ENCODE peak calls at places on chromosomes 11 and 22, in ten cellular contexts. I is lung; Y is stimulated activated naive CD4-positive, alpha-beta T cell treated with Interleukin-2 at 50 U/mL for 16 hours; G is head of caudate nucleus; S is iris pigment epithelial cell; M is stimulated activated CD4-positive, alpha-beta T cell treated with anti-CD3 and anti-CD28 coated beads, Interleukin-1b, Interleukin-23, amount 100 ng/mL, for 1 hour; J is amniotic stem cell; O is T-helper 9 cell; Q is HFFc6; X is PC-3. T is an unnamed sample.

GRCh38 chr11:35247863-35248262 is 108.9 kb downstream of the CD44 start:
- DNase-seq in I (no peak), Y (no peak), G (no peak), S (no peak), M (no peak), J (no peak), O (no peak), Q (no peak), X (no peak), T (no peak)

GRCh38 chr22:24460418-24461089 is 33.2 kb downstream of the ADORA2A start:
- DNase-seq in I (no peak), Y (no peak), G (no peak), S (peak; percentile 40), M (no peak), J (no peak), O (no peak), Q (no peak), X (no peak), T (no peak)

GRCh38 chr22:35314161-35314942 is 14.7 kb downstream of the TOM1 start:
- DNase-seq in I (no peak), Y (no peak), G (no peak), S (no peak), M (no peak), J (no peak), O (no peak), Q (no peak), X (no peak), T (no peak)

GRCh38 chr11:86624366-86624765 is 48.0 kb downstream of the ME3 start:
- DNase-seq in I (no peak), Y (no peak), G (no peak), S (peak; percentile 18), M (no peak), J (no peak), O (no peak), Q (no peak), X (no peak), T (no peak)

GRCh38 chr11:111642521-111642920 is 40.3 kb downstream of the SIK2 start:
- DNase-seq in I (no peak), Y (no peak), G (no peak), S (no peak), M (no peak), J (no peak), O (no peak), Q (no peak), X (no peak), T (no peak)

GRCh38 chr22:50737728-50738648 is at the start of gene ACR:
- DNase-seq in I (no peak), Y (no peak), G (no peak), S (no peak), M (no peak), J (no peak), O (no peak), Q (no peak), X (no peak), T (peak; percentile 48)

GRCh38 chr11:74284466-74284865 is 27.0 kb downstream of the P4HA3 start:
- DNase-seq in I (no peak), Y (no peak), G (no peak), S (no peak), M (no peak), J (no peak), O (no peak), Q (peak; percentile 11), X (no peak), T (no peak)

GRCh38 chr11:5369793-5370192 is 13.8 kb upstream of the OR51M1 start:
- DNase-seq in I (no peak), Y (no peak), G (no peak), S (peak; percentile 85), M (no peak), J (peak; percentile 51), O (no peak), Q (peak; percentile 72), X (peak; percentile 4), T (no peak)

GRCh38 chr11:61717286-61718033 is 35.0 kb upstream of the MYRF start:
- DNase-seq in I (no peak), Y (no peak), G (no peak), S (no peak), M (no peak), J (no peak), O (no peak), Q (no peak), X (no peak), T (no peak)

GRCh38 chr11:33668951-33669596 is 31.6 kb downstream of the C11orf91 start:
- DNase-seq in I (no peak), Y (no peak), G (no peak), S (no peak), M (no peak), J (no peak), O (no peak), Q (no peak), X (no peak), T (no peak)

GRCh38 chr22:43994006-43994405 is 30.1 kb upstream of the PARVB start:
- DNase-seq in I (no peak), Y (no peak), G (no peak), S (no peak), M (no peak), J (no peak), O (no peak), Q (no peak), X (no peak), T (no peak)

GRCh38 chr11:97860237-97860636 is 1160.5 kb upstream of the CNTN5 start:
- DNase-seq in I (no peak), Y (no peak), G (no peak), S (peak; percentile 11), M (no peak), J (no peak), O (no peak), Q (no peak), X (no peak), T (no peak)

GRCh38 chr11:72781313-72782080 is 12.3 kb downstream of the STARD10 start:
- DNase-seq in I (no peak), Y (peak; percentile 67), G (peak; percentile 51), S (no peak), M (peak; percentile 29), J (no peak), O (peak; percentile 68), Q (no peak), X (peak; percentile 28), T (no peak)

GRCh38 chr22:41816871-41817270 is 16.0 kb upstream of the SREBF2 start:
- DNase-seq in I (no peak), Y (no peak), G (no peak), S (no peak), M (no peak), J (no peak), O (no peak), Q (no peak), X (no peak), T (no peak)

GRCh38 chr11:62805991-62806441 is 776 bp upstream of the NXF1 start:
- DNase-seq in I (no peak), Y (peak; percentile 43), G (no peak), S (peak; percentile 34), M (no peak), J (no peak), O (no peak), Q (no peak), X (no peak), T (no peak)

GRCh38 chr22:49727881-49728563 is 99.7 kb downstream of the BRD1 start:
- DNase-seq in I (no peak), Y (no peak), G (no peak), S (no peak), M (no peak), J (no peak), O (no peak), Q (no peak), X (no peak), T (no peak)

GRCh38 chr11:8601376-8602133 is 7.5 kb upstream of the STK33 start:
- DNase-seq in I (no peak), Y (no peak), G (no peak), S (peak; percentile 15), M (no peak), J (no peak), O (no peak), Q (no peak), X (no peak), T (no peak)

GRCh38 chr11:44892843-44893242 is 57.8 kb downstream of the TP53I11 start:
- DNase-seq in I (no peak), Y (no peak), G (no peak), S (no peak), M (no peak), J (no peak), O (no peak), Q (no peak), X (no peak), T (no peak)

GRCh38 chr11:73281201-73281741 is 9.1 kb downstream of the P2RY6 start:
- DNase-seq in I (no peak), Y (no peak), G (no peak), S (no peak), M (no peak), J (no peak), O (no peak), Q (no peak), X (no peak), T (no peak)

GRCh38 chr22:11627436-11627797 is 3900.6 kb upstream of the OR11H1 start:
- DNase-seq in I (no peak), Y (no peak), G (no peak), S (no peak), M (no peak), J (no peak), O (no peak), Q (no peak), X (no peak), T (no peak)

GRCh38 chr22:40732996-40733292 is 53.7 kb downstream of the MCHR1 start:
- DNase-seq in I (no peak), Y (no peak), G (no peak), S (no peak), M (no peak), J (no peak), O (no peak), Q (no peak), X (no peak), T (no peak)

GRCh38 chr11:118889796-118890195 is 6.1 kb downstream of the CXCR5 start:
- DNase-seq in I (no peak), Y (no peak), G (no peak), S (peak; percentile 80), M (no peak), J (no peak), O (no peak), Q (peak; percentile 86), X (no peak), T (peak; percentile 91)

GRCh38 chr22:38760477-38761201 is 4.8 kb upstream of the SUN2 start:
- DNase-seq in I (no peak), Y (no peak), G (peak; percentile 58), S (no peak), M (no peak), J (no peak), O (no peak), Q (no peak), X (no peak), T (no peak)

GRCh38 chr11:14905104-14906033 is 13.3 kb upstream of the CYP2R1 start:
- DNase-seq in I (peak; percentile 53), Y (peak; percentile 64), G (peak; percentile 42), S (peak; percentile 41), M (peak; percentile 39), J (no peak), O (peak; percentile 70), Q (no peak), X (no peak), T (peak; percentile 77)

GRCh38 chr22:37763652-37764051 is 44.1 kb upstream of the GCAT start:
- DNase-seq in I (no peak), Y (no peak), G (no peak), S (no peak), M (no peak), J (no peak), O (no peak), Q (no peak), X (no peak), T (no peak)

GRCh38 chr22:24430431-24431308 is 3.3 kb downstream of the ADORA2A start:
- DNase-seq in I (no peak), Y (no peak), G (peak; percentile 30), S (no peak), M (no peak), J (no peak), O (no peak), Q (no peak), X (no peak), T (no peak)

GRCh38 chr11:10308208-10308954 is 3.5 kb downstream of the ADM start:
- DNase-seq in I (no peak), Y (no peak), G (no peak), S (peak; percentile 35), M (no peak), J (no peak), O (no peak), Q (no peak), X (no peak), T (no peak)

T was measured in right atrium auricular region.